ENCODE peak calls at places on chromosomes 11 and 22, in ten cellular contexts. One of them, this sample, is unnamed.

GRCh38 chr11:36211735-36212430 is 77.3 kb downstream of the COMMD9 start:
- DNase-seq in endothelial cell of umbilical vein: no peak
- DNase-seq in heart left ventricle: no peak
- DNase-seq in cardiac fibroblast: no peak
- DNase-seq in H1: no peak
- DNase-seq in tibial nerve: no peak
- DNase-seq in fibroblast of pulmonary artery: no peak
- DNase-seq in cardiac muscle cell: no peak
- DNase-seq in ascending aorta: no peak
- DNase-seq in prostate gland: no peak
- DNase-seq in this sample: no peak

GRCh38 chr11:31106326-31106725 is 263.2 kb downstream of the DCDC1 start:
- DNase-seq in ascending aorta: no peak
- DNase-seq in prostate gland: no peak
- DNase-seq in cardiac muscle cell: no peak
- DNase-seq in tibial nerve: no peak
- DNase-seq in endothelial cell of umbilical vein: no peak
- DNase-seq in cardiac fibroblast: no peak
- DNase-seq in heart left ventricle: no peak
- DNase-seq in H1: no peak
- DNase-seq in fibroblast of pulmonary artery: no peak
- DNase-seq in this sample: no peak

GRCh38 chr11:69005631-69006368 is 7.2 kb downstream of the MRGPRF start:
- DNase-seq in cardiac fibroblast: no peak
- DNase-seq in prostate gland: no peak
- DNase-seq in cardiac muscle cell: no peak
- DNase-seq in ascending aorta: no peak
- DNase-seq in tibial nerve: peak
- DNase-seq in endothelial cell of umbilical vein: no peak
- DNase-seq in H1: no peak
- DNase-seq in heart left ventricle: no peak
- DNase-seq in fibroblast of pulmonary artery: no peak
- DNase-seq in this sample: no peak

GRCh38 chr11:61902313-61902712 is 11.0 kb upstream of the FADS3 start:
- DNase-seq in H1: no peak
- DNase-seq in fibroblast of pulmonary artery: no peak
- DNase-seq in tibial nerve: no peak
- DNase-seq in cardiac fibroblast: no peak
- DNase-seq in cardiac muscle cell: no peak
- DNase-seq in prostate gland: no peak
- DNase-seq in ascending aorta: no peak
- DNase-seq in endothelial cell of umbilical vein: no peak
- DNase-seq in heart left ventricle: no peak
- DNase-seq in this sample: no peak

GRCh38 chr11:19953342-19953741 is 206.9 kb downstream of the DBX1 start:
- DNase-seq in cardiac fibroblast: peak
- DNase-seq in heart left ventricle: no peak
- DNase-seq in H1: peak
- DNase-seq in cardiac muscle cell: no peak
- DNase-seq in endothelial cell of umbilical vein: peak
- DNase-seq in prostate gland: no peak
- DNase-seq in fibroblast of pulmonary artery: peak
- DNase-seq in ascending aorta: no peak
- DNase-seq in tibial nerve: no peak
- DNase-seq in this sample: peak

GRCh38 chr11:102293873-102294601 is 23.2 kb upstream of the BIRC3 start:
- DNase-seq in endothelial cell of umbilical vein: peak
- DNase-seq in H1: no peak
- DNase-seq in fibroblast of pulmonary artery: peak
- DNase-seq in ascending aorta: no peak
- DNase-seq in cardiac fibroblast: peak
- DNase-seq in heart left ventricle: no peak
- DNase-seq in cardiac muscle cell: peak
- DNase-seq in tibial nerve: no peak
- DNase-seq in prostate gland: peak
- DNase-seq in this sample: peak

GRCh38 chr22:50318698-50319411 is 8.0 kb downstream of the DENND6B start:
- DNase-seq in tibial nerve: no peak
- DNase-seq in cardiac muscle cell: no peak
- DNase-seq in H1: no peak
- DNase-seq in ascending aorta: no peak
- DNase-seq in prostate gland: no peak
- DNase-seq in endothelial cell of umbilical vein: no peak
- DNase-seq in cardiac fibroblast: no peak
- DNase-seq in fibroblast of pulmonary artery: no peak
- DNase-seq in heart left ventricle: no peak
- DNase-seq in this sample: no peak

GRCh38 chr22:50444663-50445062 is 30.2 kb downstream of the SBF1 start:
- DNase-seq in cardiac muscle cell: peak
- DNase-seq in endothelial cell of umbilical vein: peak
- DNase-seq in heart left ventricle: no peak
- DNase-seq in H1: no peak
- DNase-seq in prostate gland: no peak
- DNase-seq in fibroblast of pulmonary artery: peak
- DNase-seq in tibial nerve: no peak
- DNase-seq in ascending aorta: no peak
- DNase-seq in cardiac fibroblast: peak
- DNase-seq in this sample: peak

GRCh38 chr11:43933608-43934358 is 8.7 kb upstream of the C11orf96 start:
- DNase-seq in prostate gland: no peak
- DNase-seq in ascending aorta: no peak
- DNase-seq in fibroblast of pulmonary artery: peak
- DNase-seq in H1: no peak
- DNase-seq in cardiac fibroblast: peak
- DNase-seq in heart left ventricle: no peak
- DNase-seq in tibial nerve: no peak
- DNase-seq in cardiac muscle cell: no peak
- DNase-seq in endothelial cell of umbilical vein: no peak
- DNase-seq in this sample: peak

GRCh38 chr11:96137357-96137756 is 205.6 kb downstream of the MAML2 start:
- DNase-seq in prostate gland: no peak
- DNase-seq in cardiac muscle cell: no peak
- DNase-seq in H1: no peak
- DNase-seq in ascending aorta: no peak
- DNase-seq in fibroblast of pulmonary artery: peak
- DNase-seq in heart left ventricle: no peak
- DNase-seq in cardiac fibroblast: peak
- DNase-seq in endothelial cell of umbilical vein: peak
- DNase-seq in tibial nerve: no peak
- DNase-seq in this sample: no peak

GRCh38 chr11:70463478-70464255 is 65.3 kb downstream of the CTTN start:
- DNase-seq in cardiac fibroblast: no peak
- DNase-seq in endothelial cell of umbilical vein: no peak
- DNase-seq in fibroblast of pulmonary artery: no peak
- DNase-seq in heart left ventricle: no peak
- DNase-seq in ascending aorta: no peak
- DNase-seq in tibial nerve: no peak
- DNase-seq in cardiac muscle cell: no peak
- DNase-seq in H1: no peak
- DNase-seq in prostate gland: no peak
- DNase-seq in this sample: no peak

GRCh38 chr11:1837171-1838076 is 1.4 kb upstream of the TNNI2 start:
- DNase-seq in ascending aorta: no peak
- DNase-seq in H1: peak
- DNase-seq in heart left ventricle: peak
- DNase-seq in tibial nerve: no peak
- DNase-seq in prostate gland: no peak
- DNase-seq in cardiac muscle cell: peak
- DNase-seq in endothelial cell of umbilical vein: peak
- DNase-seq in cardiac fibroblast: peak
- DNase-seq in fibroblast of pulmonary artery: peak
- DNase-seq in this sample: peak

GRCh38 chr22:36998620-36999351 is 20.5 kb downstream of the TST start:
- DNase-seq in fibroblast of pulmonary artery: no peak
- DNase-seq in endothelial cell of umbilical vein: no peak
- DNase-seq in heart left ventricle: no peak
- DNase-seq in H1: no peak
- DNase-seq in tibial nerve: no peak
- DNase-seq in cardiac fibroblast: no peak
- DNase-seq in ascending aorta: no peak
- DNase-seq in cardiac muscle cell: no peak
- DNase-seq in prostate gland: no peak
- DNase-seq in this sample: peak
- TF ChIP-seq CTCF in fibroblast of pulmonary artery: no peak
- TF ChIP-seq CTCF in endothelial cell of umbilical vein: no peak
- TF ChIP-seq CTCF in heart left ventricle: no peak
- TF ChIP-seq CTCF in H1: peak
- TF ChIP-seq CTCF in tibial nerve: no peak
- TF ChIP-seq CTCF in cardiac fibroblast: no peak
- TF ChIP-seq CTCF in ascending aorta: no peak
- TF ChIP-seq CTCF in cardiac muscle cell: no peak
- TF ChIP-seq CTCF in prostate gland: no peak
- TF ChIP-seq CTCF in this sample: no peak

DNA sequence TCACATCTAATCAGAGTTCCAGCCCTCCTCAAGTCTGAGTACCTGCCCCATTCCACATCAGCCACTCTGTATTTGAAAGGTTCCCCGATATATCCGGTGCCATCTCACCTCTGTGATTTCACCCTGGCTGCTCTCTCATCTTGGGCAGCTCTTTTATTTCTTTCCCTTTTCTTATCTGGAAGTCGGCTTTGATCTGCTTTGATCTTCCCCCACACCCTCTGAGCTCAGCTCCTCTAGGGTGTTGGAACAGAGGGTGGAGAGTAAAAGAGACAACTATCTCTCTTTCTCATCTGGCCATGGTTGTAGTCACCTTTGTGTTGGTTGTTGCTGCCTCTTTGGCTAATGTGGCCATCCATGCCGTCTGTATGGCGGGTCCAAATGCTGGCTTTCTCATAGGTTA is 108.3 kb downstream of the ENTHD1 start:
- DNase-seq in heart left ventricle: no peak
- DNase-seq in H1: no peak
- DNase-seq in cardiac muscle cell: no peak
- DNase-seq in fibroblast of pulmonary artery: no peak
- DNase-seq in endothelial cell of umbilical vein: no peak
- DNase-seq in ascending aorta: no peak
- DNase-seq in cardiac fibroblast: no peak
- DNase-seq in tibial nerve: no peak
- DNase-seq in prostate gland: no peak
- DNase-seq in this sample: no peak
- H3K4me3 ChIP-seq in heart left ventricle: no peak
- H3K4me3 ChIP-seq in H1: no peak
- H3K4me3 ChIP-seq in cardiac muscle cell: no peak
- H3K4me3 ChIP-seq in fibroblast of pulmonary artery: no peak
- H3K4me3 ChIP-seq in endothelial cell of umbilical vein: no peak
- H3K4me3 ChIP-seq in ascending aorta: no peak
- H3K4me3 ChIP-seq in cardiac fibroblast: no peak
- H3K4me3 ChIP-seq in tibial nerve: no peak
- H3K4me3 ChIP-seq in prostate gland: no peak
- H3K4me3 ChIP-seq in this sample: no peak

DNA sequence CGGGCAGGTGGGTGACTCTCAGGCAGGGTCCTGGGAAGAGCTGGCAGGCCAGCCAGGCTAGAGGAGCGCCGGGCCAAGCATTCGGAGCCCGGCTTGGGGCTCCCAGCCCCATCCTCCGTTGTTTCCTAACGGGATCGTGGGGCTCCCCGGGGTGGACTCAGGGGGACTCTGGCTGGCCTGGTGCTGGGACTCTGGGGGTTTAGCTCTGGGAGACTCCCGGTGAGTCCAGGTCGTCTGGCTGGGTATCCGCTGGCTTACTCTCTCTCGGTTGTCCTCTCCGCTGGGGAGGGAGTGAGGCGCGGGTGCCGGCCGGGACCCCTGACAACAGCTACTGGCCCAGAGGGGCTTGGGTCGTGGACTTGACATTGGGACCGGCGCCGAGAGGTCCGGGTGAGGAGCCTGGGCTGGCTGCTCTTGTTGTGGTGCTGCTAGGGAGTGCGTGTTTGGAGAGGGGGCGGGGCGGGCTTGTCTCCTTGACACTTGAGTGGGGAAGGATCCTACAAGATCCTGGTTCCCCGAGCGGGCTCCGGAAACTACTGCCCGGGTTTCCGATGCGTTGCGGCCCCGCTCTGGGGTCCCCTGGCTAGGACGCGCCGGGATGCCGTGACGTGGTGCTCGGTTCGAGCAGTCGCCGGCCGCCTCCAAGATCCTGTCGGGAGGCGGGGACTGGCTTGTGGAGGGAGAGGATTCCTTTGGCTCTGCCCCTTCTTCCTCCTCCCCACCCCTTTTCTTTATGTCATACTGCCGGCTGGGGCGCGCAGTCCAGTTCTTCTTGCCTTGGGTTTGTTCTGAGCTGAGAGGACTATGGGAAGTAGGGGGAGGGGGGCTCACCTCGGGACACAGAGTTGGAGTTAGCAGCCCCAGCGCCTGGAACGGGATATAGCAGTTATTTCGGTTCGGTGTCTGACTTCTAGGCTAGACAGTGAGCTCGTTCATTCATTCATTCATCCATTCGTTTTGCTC is 585 bp downstream of the EMSY start:
- DNase-seq in cardiac fibroblast: peak
- DNase-seq in fibroblast of pulmonary artery: peak
- DNase-seq in prostate gland: peak
- DNase-seq in H1: peak
- DNase-seq in ascending aorta: peak
- DNase-seq in tibial nerve: peak
- DNase-seq in endothelial cell of umbilical vein: peak
- DNase-seq in cardiac muscle cell: peak
- DNase-seq in heart left ventricle: peak
- DNase-seq in this sample: peak
- TF ChIP-seq CTCF in cardiac fibroblast: peak
- TF ChIP-seq CTCF in fibroblast of pulmonary artery: no peak
- TF ChIP-seq CTCF in prostate gland: no peak
- TF ChIP-seq CTCF in H1: peak
- TF ChIP-seq CTCF in ascending aorta: no peak
- TF ChIP-seq CTCF in tibial nerve: peak
- TF ChIP-seq CTCF in endothelial cell of umbilical vein: no peak
- TF ChIP-seq CTCF in cardiac muscle cell: no peak
- TF ChIP-seq CTCF in heart left ventricle: no peak
- TF ChIP-seq CTCF in this sample: peak

GRCh38 chr22:45942787-45943493 is 34.0 kb downstream of the WNT7B start:
- DNase-seq in prostate gland: no peak
- DNase-seq in cardiac muscle cell: no peak
- DNase-seq in cardiac fibroblast: no peak
- DNase-seq in H1: no peak
- DNase-seq in endothelial cell of umbilical vein: no peak
- DNase-seq in heart left ventricle: no peak
- DNase-seq in fibroblast of pulmonary artery: no peak
- DNase-seq in tibial nerve: no peak
- DNase-seq in ascending aorta: no peak
- DNase-seq in this sample: no peak

GRCh38 chr22:45945621-45946020 is 31.3 kb downstream of the WNT7B start:
- DNase-seq in tibial nerve: no peak
- DNase-seq in H1: no peak
- DNase-seq in cardiac fibroblast: no peak
- DNase-seq in endothelial cell of umbilical vein: no peak
- DNase-seq in fibroblast of pulmonary artery: no peak
- DNase-seq in heart left ventricle: no peak
- DNase-seq in cardiac muscle cell: no peak
- DNase-seq in ascending aorta: no peak
- DNase-seq in prostate gland: no peak
- DNase-seq in this sample: no peak

GRCh38 chr22:45937960-45938359 is 39.0 kb downstream of the WNT7B start:
- DNase-seq in heart left ventricle: no peak
- DNase-seq in ascending aorta: no peak
- DNase-seq in endothelial cell of umbilical vein: no peak
- DNase-seq in prostate gland: no peak
- DNase-seq in H1: no peak
- DNase-seq in fibroblast of pulmonary artery: no peak
- DNase-seq in cardiac fibroblast: no peak
- DNase-seq in cardiac muscle cell: no peak
- DNase-seq in tibial nerve: no peak
- DNase-seq in this sample: no peak

GRCh38 chr22:45938913-45939312 is 38.0 kb downstream of the WNT7B start:
- DNase-seq in tibial nerve: no peak
- DNase-seq in prostate gland: no peak
- DNase-seq in heart left ventricle: no peak
- DNase-seq in endothelial cell of umbilical vein: no peak
- DNase-seq in H1: no peak
- DNase-seq in fibroblast of pulmonary artery: no peak
- DNase-seq in ascending aorta: no peak
- DNase-seq in cardiac muscle cell: no peak
- DNase-seq in cardiac fibroblast: no peak
- DNase-seq in this sample: no peak

GRCh38 chr22:45942344-45942743 is 34.6 kb downstream of the WNT7B start:
- DNase-seq in prostate gland: no peak
- DNase-seq in endothelial cell of umbilical vein: no peak
- DNase-seq in fibroblast of pulmonary artery: no peak
- DNase-seq in heart left ventricle: no peak
- DNase-seq in ascending aorta: no peak
- DNase-seq in H1: no peak
- DNase-seq in cardiac muscle cell: no peak
- DNase-seq in cardiac fibroblast: no peak
- DNase-seq in tibial nerve: no peak
- DNase-seq in this sample: no peak
- H3K4me3 ChIP-seq in prostate gland: no peak
- H3K4me3 ChIP-seq in endothelial cell of umbilical vein: no peak
- H3K4me3 ChIP-seq in fibroblast of pulmonary artery: no peak
- H3K4me3 ChIP-seq in heart left ventricle: no peak
- H3K4me3 ChIP-seq in ascending aorta: no peak
- H3K4me3 ChIP-seq in H1: no peak
- H3K4me3 ChIP-seq in cardiac muscle cell: no peak
- H3K4me3 ChIP-seq in cardiac fibroblast: no peak
- H3K4me3 ChIP-seq in tibial nerve: no peak
- H3K4me3 ChIP-seq in this sample: no peak

This sample was measured in foreskin fibroblast.